ENCODE peak calls at places on chromosome 20, in ten cellular contexts. Y, Q, D, F, O, V, X, N, A and C are unnamed samples.

GRCh38 chr20:59596690-59597089 is 7.7 kb upstream of the PHACTR3 start:
- DNase-seq in N (no peak), Q (no peak), D (no peak), V (no peak), X (no peak), Y (no peak), F (no peak), A (no peak), O (no peak), C (no peak)

GRCh38 chr20:63767456-63767855 is 27.9 kb downstream of the SLC2A4RG start:
- DNase-seq in A (no peak), Q (no peak), V (no peak), D (no peak), X (peak), N (no peak), O (no peak), F (no peak), Y (no peak), C (no peak)

GRCh38 chr20:25346349-25346748 is 44.3 kb downstream of the ABHD12 start:
- DNase-seq in V (no peak), F (no peak), O (no peak), N (no peak), A (no peak), Y (no peak), D (no peak), Q (no peak), X (no peak), C (no peak)

GRCh38 chr20:5100684-5101347 is 18.9 kb downstream of the PCNA start:
- DNase-seq in F (peak), X (peak), Q (peak), A (peak), Y (peak), N (no peak), D (peak), O (peak), V (peak), C (no peak)

GRCh38 chr20:51763965-51764602 is 4.1 kb downstream of the ATP9A start:
- DNase-seq in N (no peak), Q (no peak), O (no peak), F (no peak), Y (no peak), A (no peak), V (no peak), X (no peak), D (peak), C (no peak)

GRCh38 chr20:58012731-58013510 is 215.5 kb downstream of the ANKRD60 start:
- DNase-seq in X (peak), O (no peak), V (no peak), D (peak), N (no peak), Y (no peak), A (peak), F (no peak), Q (no peak), C (no peak)

GRCh38 chr20:36084897-36085617 is 69.5 kb upstream of the EPB41L1 start:
- DNase-seq in O (no peak), V (no peak), Q (no peak), D (peak), X (no peak), Y (no peak), N (no peak), A (no peak), F (peak), C (no peak)

GRCh38 chr20:36666181-36666740 is 20.3 kb upstream of the SLA2 start:
- DNase-seq in N (no peak), X (no peak), Q (no peak), V (peak), D (peak), O (no peak), Y (no peak), F (no peak), A (no peak), C (no peak)

GRCh38 chr20:2296545-2297351 is 947 bp downstream of the TGM3 start:
- DNase-seq in A (no peak), F (no peak), Q (no peak), O (no peak), X (no peak), N (no peak), D (no peak), V (no peak), Y (no peak), C (no peak)

GRCh38 chr20:24411003-24411402 is 58.4 kb upstream of the SYNDIG1 start:
- DNase-seq in F (no peak), N (no peak), O (no peak), A (no peak), D (no peak), V (no peak), X (no peak), Q (no peak), Y (no peak), C (no peak)

GRCh38 chr20:21234816-21235215 is 68.3 kb upstream of the XRN2 start:
- DNase-seq in V (no peak), D (no peak), N (no peak), O (no peak), A (no peak), Y (no peak), X (no peak), Q (no peak), F (no peak), C (no peak)

GRCh38 chr20:62606551-62607201 is 35.6 kb upstream of the SLCO4A1 start:
- DNase-seq in D (peak), O (no peak), Y (no peak), F (no peak), Q (no peak), X (no peak), V (no peak), A (no peak), N (no peak), C (no peak)

GRCh38 chr20:56934888-56935287 is 305.8 kb downstream of the TFAP2C start:
- DNase-seq in F (no peak), A (no peak), V (no peak), Y (peak), Q (no peak), N (no peak), O (no peak), D (no peak), X (no peak), C (no peak)

GRCh38 chr20:21159658-21160380 is 33.9 kb downstream of the KIZ start:
- DNase-seq in N (no peak), D (no peak), V (no peak), A (no peak), X (no peak), F (no peak), Q (no peak), O (no peak), Y (no peak), C (no peak)

GRCh38 chr20:48238326-48238725 is 453.0 kb upstream of the SULF2 start:
- DNase-seq in Q (no peak), V (peak), O (no peak), A (no peak), D (peak), X (no peak), N (peak), F (no peak), Y (no peak), C (no peak)

GRCh38 chr20:46185353-46185752 is 67.2 kb downstream of the CD40 start:
- DNase-seq in V (no peak), F (no peak), O (no peak), X (no peak), A (no peak), Y (no peak), D (no peak), Q (no peak), N (no peak), C (no peak)

GRCh38 chr20:53345536-53346070 is 248.0 kb downstream of the ZNF217 start:
- DNase-seq in D (peak), V (no peak), F (no peak), O (no peak), X (no peak), Q (no peak), N (no peak), Y (no peak), A (no peak), C (no peak)

GRCh38 chr20:25051386-25052155 is 6.4 kb downstream of the ACSS1 start:
- DNase-seq in Y (no peak), Q (no peak), A (peak), X (no peak), F (no peak), V (no peak), D (no peak), O (peak), N (no peak), C (no peak)

GRCh38 chr20:25437153-25437581 is 29.7 kb downstream of the GINS1 start:
- DNase-seq in Y (no peak), D (peak), N (no peak), A (no peak), O (no peak), V (no peak), Q (no peak), X (no peak), F (no peak), C (no peak)

GRCh38 chr20:33878583-33878982 is 67.4 kb downstream of the CHMP4B start:
- DNase-seq in V (no peak), D (no peak), X (no peak), A (no peak), Q (no peak), Y (no peak), F (no peak), O (no peak), N (no peak), C (no peak)

GRCh38 chr20:25695532-25696383 is 895 bp downstream of the ZNF337 start:
- DNase-seq in N (no peak), A (no peak), F (no peak), O (no peak), Q (no peak), D (peak), X (no peak), V (no peak), Y (no peak), C (no peak)

GRCh38 chr20:3037654-3038053 is 5.8 kb upstream of the GNRH2 start:
- DNase-seq in D (no peak), A (no peak), N (no peak), Y (no peak), Q (no peak), V (no peak), F (no peak), X (no peak), O (no peak), C (no peak)

GRCh38 chr20:1665345-1665744 is 7.8 kb upstream of the SIRPG start:
- DNase-seq in Y (no peak), F (no peak), D (no peak), Q (no peak), X (no peak), N (no peak), O (no peak), V (no peak), A (no peak), C (no peak)

GRCh38 chr20:59217794-59218193 is 54.2 kb downstream of the ZNF831 start:
- DNase-seq in A (no peak), F (no peak), Q (no peak), N (no peak), O (no peak), V (no peak), D (no peak), X (no peak), Y (no peak), C (no peak)

GRCh38 chr20:35976012-35976411 is 7.6 kb downstream of the CNBD2 start:
- DNase-seq in Y (no peak), Q (no peak), F (no peak), O (no peak), D (no peak), A (no peak), X (no peak), N (no peak), V (no peak), C (no peak)

GRCh38 chr20:52676282-52676995 is 295.7 kb upstream of the TSHZ2 start:
- DNase-seq in V (no peak), D (no peak), A (no peak), O (no peak), F (no peak), N (no peak), Q (no peak), Y (no peak), X (peak), C (no peak)

GRCh38 chr20:33993800-33994623 is at the start of gene RALY:
- DNase-seq in O (peak), Q (peak), A (peak), X (peak), D (peak), Y (peak), F (peak), V (peak), N (no peak), C (peak)

GRCh38 chr20:36497856-36498255 is 43.5 kb upstream of the MYL9 start:
- DNase-seq in V (no peak), N (no peak), X (no peak), A (no peak), F (no peak), Q (no peak), D (peak), Y (no peak), O (no peak), C (no peak)

GRCh38 chr20:38601216-38602184 is at the start of gene ARHGAP40:
- DNase-seq in V (peak), X (peak), Q (no peak), O (no peak), D (peak), F (peak), N (no peak), Y (no peak), A (no peak), C (no peak)
- TF ChIP-seq CTCF in V (peak), X (peak), Q (no peak), O (no peak), D (no peak), F (peak), N (peak), Y (peak), A (no peak), C (no peak)

GRCh38 chr20:49786226-49786625 is 26.4 kb upstream of the SLC9A8 start:
- DNase-seq in A (no peak), Q (no peak), N (no peak), O (no peak), Y (no peak), V (no peak), X (no peak), D (no peak), F (no peak), C (no peak)

GRCh38 chr20:49785149-49785850 is 27.3 kb upstream of the SLC9A8 start:
- DNase-seq in A (no peak), Q (no peak), O (no peak), D (no peak), N (no peak), X (no peak), Y (no peak), V (no peak), F (no peak), C (no peak)

GRCh38 chr20:49787371-49788357 is 25.0 kb upstream of the SLC9A8 start:
- DNase-seq in O (no peak), A (no peak), Q (no peak), X (no peak), D (no peak), Y (no peak), F (no peak), V (no peak), N (no peak), C (no peak)

GRCh38 chr20:49785851-49786174 is 26.8 kb upstream of the SLC9A8 start:
- DNase-seq in F (no peak), X (no peak), A (no peak), D (no peak), O (no peak), Q (no peak), N (no peak), V (no peak), Y (no peak), C (no peak)

DNA sequence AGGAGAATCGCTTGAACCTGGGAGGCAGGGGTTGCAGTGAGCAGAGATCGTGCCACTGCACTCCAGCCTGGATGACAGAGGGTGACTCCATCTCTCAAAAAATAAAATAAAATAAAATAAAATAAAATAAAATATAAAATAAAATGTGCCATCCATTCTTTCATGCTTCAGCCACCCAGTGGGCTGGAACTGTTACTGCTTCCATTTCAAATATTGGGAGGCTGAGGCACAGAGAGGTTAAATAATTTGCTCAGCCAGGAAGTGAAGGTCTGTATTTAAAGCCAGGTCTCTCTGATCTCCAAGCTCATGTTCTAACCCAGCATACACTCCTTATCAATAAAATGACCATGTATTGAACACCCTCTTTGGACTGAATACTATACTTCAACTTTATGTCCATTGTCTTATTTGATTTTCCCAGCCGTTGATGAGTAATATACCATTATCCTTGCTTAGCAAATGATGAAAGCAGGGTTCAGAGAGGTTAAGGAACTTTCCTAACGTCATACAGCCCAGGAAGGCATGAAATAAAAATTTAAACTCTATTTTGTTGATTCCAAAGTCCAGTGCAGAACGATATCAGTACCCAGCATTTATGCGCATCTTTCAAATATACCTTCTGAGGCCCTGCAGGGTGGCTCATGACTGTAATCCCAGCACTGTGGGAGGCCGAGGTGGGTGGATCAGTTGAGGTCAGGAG is 25.8 kb upstream of the SLC9A8 start:
- DNase-seq in X (no peak), F (no peak), Y (no peak), Q (no peak), D (no peak), N (no peak), A (no peak), V (no peak), O (no peak), C (no peak)
- TF ChIP-seq CTCF in X (peak), F (peak), Y (peak), Q (no peak), D (peak), N (peak), A (no peak), V (peak), O (no peak), C (no peak)

DNA sequence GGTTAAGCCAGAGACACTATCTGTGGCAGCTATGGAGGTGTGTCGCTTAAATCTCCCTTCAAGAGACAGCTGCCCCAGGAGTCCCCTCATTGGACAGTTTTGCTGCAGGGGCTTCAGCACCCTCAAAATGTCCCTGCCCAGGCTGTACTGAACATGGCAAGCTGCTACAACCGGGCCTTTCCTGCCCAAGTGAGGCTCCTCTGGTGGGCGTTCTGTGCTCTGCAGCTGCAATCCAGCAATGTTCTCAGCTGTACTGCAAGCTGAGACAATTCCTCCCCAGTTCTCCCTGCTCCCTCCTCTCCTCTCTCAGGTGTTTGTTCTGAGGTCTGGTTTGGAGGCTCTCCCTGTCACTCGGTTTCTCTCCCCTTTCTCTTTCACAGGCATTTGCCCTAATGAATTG is 190.8 kb upstream of the LAMP5 start:
- DNase-seq in Y (no peak), A (no peak), N (no peak), Q (no peak), F (no peak), V (no peak), X (peak), O (no peak), D (no peak), C (no peak)
- TF ChIP-seq CTCF in Y (peak), A (no peak), N (peak), Q (no peak), F (peak), V (peak), X (peak), O (no peak), D (no peak), C (no peak)

GRCh38 chr20:14193443-14193842 is 144.0 kb downstream of the FLRT3 start:
- DNase-seq in F (no peak), N (no peak), Q (no peak), X (peak), O (no peak), V (no peak), D (no peak), Y (no peak), A (no peak), C (no peak)

GRCh38 chr20:14193885-14194284 is 143.5 kb downstream of the FLRT3 start:
- DNase-seq in Y (no peak), N (no peak), O (no peak), A (no peak), F (no peak), X (no peak), D (no peak), Q (no peak), V (no peak), C (no peak)

GRCh38 chr20:14191559-14191958 is 145.9 kb downstream of the FLRT3 start:
- DNase-seq in Q (no peak), N (no peak), F (no peak), V (no peak), A (no peak), X (no peak), O (no peak), D (no peak), Y (no peak), C (no peak)

GRCh38 chr20:14189794-14190402 is 147.5 kb downstream of the FLRT3 start:
- DNase-seq in O (no peak), D (peak), F (peak), X (no peak), Q (no peak), N (no peak), Y (no peak), A (no peak), V (peak), C (no peak)
- TF ChIP-seq CTCF in O (no peak), D (peak), F (no peak), X (peak), Q (no peak), N (peak), Y (peak), A (no peak), V (peak), C (peak)

DNA sequence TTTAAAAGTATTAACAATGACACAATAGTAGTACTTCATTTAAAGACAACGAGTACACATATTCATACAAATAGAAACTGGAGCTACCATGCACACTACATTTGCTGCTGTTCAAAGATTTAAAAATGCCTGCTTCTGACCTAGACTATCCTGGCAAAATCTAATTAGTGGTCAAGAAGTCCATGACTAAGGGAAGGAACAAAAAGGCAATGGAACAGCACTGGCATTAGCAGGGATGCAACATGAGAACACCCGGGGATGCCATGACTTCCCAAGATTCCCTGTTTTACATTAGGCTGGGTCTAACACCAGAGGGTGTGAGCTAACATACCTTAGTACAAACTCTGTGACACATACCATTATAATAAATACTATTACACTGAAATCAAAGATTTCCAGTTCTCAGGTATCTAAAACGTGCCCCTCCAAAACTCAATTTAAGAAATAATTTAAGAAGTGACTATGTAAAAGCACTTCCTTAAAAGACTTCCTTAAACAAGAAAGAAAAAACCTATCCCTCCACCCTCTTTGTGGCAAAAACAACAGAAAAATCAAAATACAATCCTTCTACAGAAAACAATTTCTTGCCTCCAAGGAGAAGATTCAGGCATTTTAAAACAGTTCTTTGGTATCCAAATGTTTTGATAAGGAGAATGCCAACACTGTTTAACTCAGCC is 25.5 kb downstream of the CHD6 start:
- DNase-seq in V (no peak), Q (no peak), D (peak), O (no peak), Y (no peak), X (no peak), A (no peak), F (no peak), N (no peak), C (no peak)
- TF ChIP-seq CTCF in V (no peak), Q (no peak), D (no peak), O (no peak), Y (no peak), X (no peak), A (no peak), F (no peak), N (no peak), C (no peak)